ENCODE peak calls at places on chromosomes 2 and 18, in six cellular contexts. F is H54; M is CD4-positive, CD25-positive, alpha-beta regulatory T cell; R is fibroblast of mammary gland; K is endothelial cell; W is endothelial cell of umbilical vein. Z is an unnamed sample.

GRCh38 chr2:45169339-45170190 is 160.3 kb upstream of the SIX2 start:
- DNase-seq in M (no peak), W (peak), K (peak), F (no peak), R (peak), Z (peak)

GRCh38 chr2:104855174-104856085 is 1.5 kb downstream of the POU3F3 start:
- DNase-seq in K (no peak), M (no peak), W (no peak), F (no peak), R (no peak), Z (no peak)

GRCh38 chr2:45839388-45840251 is 188.1 kb downstream of the PRKCE start:
- DNase-seq in R (no peak), M (no peak), K (no peak), F (no peak), W (peak), Z (no peak)

GRCh38 chr2:235745597-235745996 is 251.8 kb downstream of the AGAP1 start:
- DNase-seq in F (no peak), K (no peak), M (no peak), W (no peak), R (peak), Z (no peak)

GRCh38 chr2:158687315-158687714 is 107.8 kb upstream of the DAPL1 start:
- DNase-seq in M (no peak), K (no peak), W (no peak), F (no peak), R (no peak), Z (no peak)

GRCh38 chr2:172864182-172864581 is 128.5 kb downstream of the RAPGEF4 start:
- DNase-seq in F (peak), K (peak), M (peak), R (peak), W (peak), Z (peak)

GRCh38 chr2:129611456-129611855 is 368.0 kb upstream of the RAB6C start:
- DNase-seq in F (no peak), W (no peak), M (no peak), K (no peak), R (no peak), Z (no peak)

GRCh38 chr18:54100466-54100865 is 124.0 kb downstream of the MBD2 start:
- DNase-seq in F (no peak), K (no peak), M (no peak), R (peak), W (no peak), Z (no peak)

GRCh38 chr2:193527146-193527545 is 1332.4 kb upstream of the TMEFF2 start:
- DNase-seq in K (no peak), M (no peak), W (peak), F (no peak), R (no peak), Z (no peak)

GRCh38 chr2:176188969-176189665 is 649 bp downstream of the HOXD1 start:
- DNase-seq in M (no peak), W (peak), K (peak), F (no peak), R (no peak), Z (no peak)

GRCh38 chr2:181008418-181008817 is 28.0 kb downstream of the UBE2E3 start:
- DNase-seq in W (no peak), R (no peak), F (no peak), K (peak), M (no peak), Z (no peak)

GRCh38 chr2:170381678-170382077 is 203.7 kb downstream of the MYO3B start:
- DNase-seq in F (no peak), M (no peak), K (no peak), W (no peak), R (no peak), Z (no peak)

GRCh38 chr2:127256866-127257265 is 36.8 kb upstream of the CYP27C1 start:
- DNase-seq in F (no peak), R (no peak), M (no peak), K (no peak), W (no peak), Z (no peak)

GRCh38 chr18:44602380-44602779 is 78.3 kb upstream of the SETBP1 start:
- DNase-seq in R (peak), K (no peak), W (no peak), F (no peak), M (no peak), Z (no peak)

GRCh38 chr2:86360781-86361180 is 23.4 kb upstream of the REEP1 start:
- DNase-seq in K (no peak), W (no peak), R (no peak), F (no peak), M (no peak), Z (no peak)

GRCh38 chr18:45197526-45197970 is 417.7 kb upstream of the SLC14A2 start:
- DNase-seq in M (no peak), K (no peak), F (peak), R (peak), W (no peak), Z (no peak)

GRCh38 chr2:8628870-8629209 is 53.0 kb upstream of the ID2 start:
- DNase-seq in F (no peak), R (no peak), K (no peak), M (no peak), W (no peak), Z (no peak)

GRCh38 chr2:240269886-240270285 is 129.4 kb upstream of the OTOS start:
- DNase-seq in R (no peak), F (no peak), W (no peak), K (no peak), M (no peak), Z (no peak)

GRCh38 chr2:209208211-209208610 is 215.6 kb upstream of the MAP2 start:
- DNase-seq in W (no peak), M (no peak), F (no peak), R (peak), K (peak), Z (no peak)

GRCh38 chr2:107325983-107326786 is 440.2 kb upstream of the ST6GAL2 start:
- DNase-seq in M (no peak), R (peak), W (no peak), F (no peak), K (no peak), Z (no peak)

GRCh38 chr2:174153757-174154680 is 94.3 kb downstream of the OLA1 start:
- DNase-seq in W (peak), M (no peak), F (no peak), K (no peak), R (peak), Z (no peak)

GRCh38 chr2:183996825-183997823 is 601.2 kb upstream of the ZNF804A start:
- DNase-seq in M (no peak), F (no peak), W (no peak), R (no peak), K (no peak), Z (no peak)

Z was measured in GM12891.